ENCODE peak calls at places on chromosome 2, in five cellular contexts. K, V, E, Y and G are unnamed samples.

GRCh38 chr2:129443235-129443884 is 536.1 kb upstream of the RAB6C start:
- DNase-seq in K (no peak), V (no peak), E (no peak), Y (no peak), G (peak; percentile 5)

GRCh38 chr2:132668986-132669853 is 785 bp downstream of the LYPD1 start:
- DNase-seq in K (peak; percentile 22), V (no peak), E (no peak), Y (peak; percentile 54), G (peak; percentile 57)

GRCh38 chr2:128613876-128614275 is 295.2 kb upstream of the HS6ST1 start:
- DNase-seq in K (no peak), V (no peak), E (no peak), Y (no peak), G (no peak)

GRCh38 chr2:236580746-236581355 is 11.2 kb downstream of the ACKR3 start:
- DNase-seq in K (no peak), V (no peak), E (no peak), Y (no peak), G (no peak)

GRCh38 chr2:230751062-230751461 is 38.4 kb downstream of the CAB39 start:
- DNase-seq in K (peak; percentile 84), V (no peak), E (peak; percentile 88), Y (no peak), G (no peak)

GRCh38 chr2:8819194-8819593 is 18.2 kb downstream of the KIDINS220 start:
- DNase-seq in K (peak; percentile 38), V (no peak), E (peak; percentile 55), Y (no peak), G (no peak)

GRCh38 chr2:188725981-188726380 is 248.2 kb upstream of the COL3A1 start:
- DNase-seq in K (peak; percentile 36), V (no peak), E (peak; percentile 73), Y (no peak), G (peak; percentile 76)

GRCh38 chr2:128591841-128592822 is 273.5 kb upstream of the HS6ST1 start:
- DNase-seq in K (no peak), V (no peak), E (no peak), Y (peak; percentile 52), G (no peak)

GRCh38 chr2:37833420-37833819 is 91.7 kb upstream of the RMDN2 start:
- DNase-seq in K (no peak), V (no peak), E (no peak), Y (no peak), G (no peak)

GRCh38 chr2:98009887-98010760 is 14.4 kb upstream of the TMEM131 start:
- DNase-seq in K (no peak), V (no peak), E (no peak), Y (no peak), G (no peak)

GRCh38 chr2:24473613-24474012 is 17.4 kb upstream of the NCOA1 start:
- DNase-seq in K (no peak), V (no peak), E (no peak), Y (no peak), G (no peak)

GRCh38 chr2:113888641-113889470 is 1.0 kb upstream of the ACTR3 start:
- DNase-seq in K (no peak), V (no peak), E (no peak), Y (no peak), G (no peak)

DNA sequence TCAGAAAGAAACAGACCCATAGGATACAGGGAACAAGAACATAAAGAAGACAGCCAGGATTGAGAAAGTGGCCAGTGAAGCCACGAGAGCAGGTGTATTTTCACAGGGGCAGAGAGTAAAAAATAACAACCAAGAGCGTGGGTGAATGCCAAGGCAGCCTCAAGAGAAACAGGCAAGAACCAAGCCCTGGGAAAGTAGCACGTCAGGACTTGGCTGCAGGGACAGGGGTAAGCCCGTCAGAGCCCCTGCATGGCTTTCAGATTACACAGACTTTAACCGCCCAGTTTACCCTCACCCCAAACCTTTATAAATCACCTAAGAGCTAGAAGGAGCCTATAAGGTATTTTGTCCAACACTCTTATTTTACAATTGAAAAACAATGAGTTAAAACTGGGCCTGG is 43.7 kb downstream of the ARL4C start:
- DNase-seq in K (no peak), V (no peak), E (no peak), Y (no peak), G (no peak)
- H3K18ac ChIP-seq in K (peak overlapping the region; percentile 33), V (no peak overlapping the region), E (peak overlapping the region; percentile 34), Y (no peak overlapping the region), G (no peak overlapping the region)

GRCh38 chr2:45345331-45346305 is 265.4 kb downstream of the SRBD1 start:
- DNase-seq in K (no peak), V (no peak), E (no peak), Y (no peak), G (peak; percentile 65)
- H3K4me2 ChIP-seq in K (no peak overlapping the region), V (no peak overlapping the region), E (no peak overlapping the region), Y (no peak overlapping the region), G (no peak overlapping the region)

DNA sequence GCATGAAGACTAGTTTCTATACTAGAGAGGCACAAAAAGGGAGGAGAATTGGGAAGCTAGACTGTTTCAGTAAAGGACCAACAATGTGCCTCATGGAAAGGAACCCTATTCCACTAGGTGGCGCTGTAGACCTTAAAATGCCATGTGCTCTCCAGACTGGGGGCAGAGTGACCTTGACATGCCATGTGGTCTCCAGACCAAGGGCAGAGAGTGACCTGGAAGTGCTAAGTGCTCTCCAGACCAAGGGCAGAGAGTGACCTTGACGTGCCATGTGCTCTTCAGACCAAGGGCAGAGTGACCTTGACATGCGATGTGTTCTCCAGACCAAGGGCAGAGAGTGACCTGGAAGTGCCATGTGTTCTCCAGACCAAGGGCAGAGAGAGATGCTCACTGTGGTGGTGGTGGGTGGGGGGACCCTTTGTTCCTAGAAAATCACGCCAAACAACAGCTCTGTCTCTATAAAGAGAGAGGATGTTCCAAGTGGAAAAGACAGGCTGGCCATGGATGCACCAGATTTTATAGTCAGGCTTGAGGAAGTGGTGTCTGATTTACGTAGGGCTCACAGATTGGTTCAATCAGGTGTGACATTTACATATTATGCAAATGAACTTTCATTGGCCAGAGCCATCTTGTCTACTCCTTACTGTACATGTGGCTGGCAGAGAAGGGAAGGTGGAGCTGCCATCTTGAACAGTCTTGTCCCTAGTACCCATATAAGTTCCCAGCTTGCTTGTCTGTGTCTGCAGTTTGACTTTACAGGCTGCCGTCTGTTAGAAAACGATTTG is 344.0 kb upstream of the DDX18 start:
- DNase-seq in K (peak; percentile 44), V (peak; percentile 61), E (no peak), Y (peak; percentile 73), G (peak; percentile 86)
- H2BK15ac ChIP-seq in K (no peak overlapping the region), V (no peak overlapping the region), E (no peak overlapping the region), Y (no peak overlapping the region), G (no peak overlapping the region)

GRCh38 chr2:240460243-240460630 is 24.8 kb downstream of the GPC1 start:
- DNase-seq in K (no peak), V (no peak), E (no peak), Y (no peak), G (no peak)

GRCh38 chr2:240462073-240462703 is 26.7 kb downstream of the GPC1 start:
- DNase-seq in K (no peak), V (no peak), E (no peak), Y (peak; percentile 24), G (no peak)

GRCh38 chr2:240462704-240463273 is 27.3 kb downstream of the GPC1 start:
- DNase-seq in K (no peak), V (no peak), E (no peak), Y (no peak), G (no peak)

GRCh38 chr2:240460781-240461431 is 25.4 kb downstream of the GPC1 start:
- DNase-seq in K (no peak), V (no peak), E (no peak), Y (peak; percentile 22), G (no peak)

DNA sequence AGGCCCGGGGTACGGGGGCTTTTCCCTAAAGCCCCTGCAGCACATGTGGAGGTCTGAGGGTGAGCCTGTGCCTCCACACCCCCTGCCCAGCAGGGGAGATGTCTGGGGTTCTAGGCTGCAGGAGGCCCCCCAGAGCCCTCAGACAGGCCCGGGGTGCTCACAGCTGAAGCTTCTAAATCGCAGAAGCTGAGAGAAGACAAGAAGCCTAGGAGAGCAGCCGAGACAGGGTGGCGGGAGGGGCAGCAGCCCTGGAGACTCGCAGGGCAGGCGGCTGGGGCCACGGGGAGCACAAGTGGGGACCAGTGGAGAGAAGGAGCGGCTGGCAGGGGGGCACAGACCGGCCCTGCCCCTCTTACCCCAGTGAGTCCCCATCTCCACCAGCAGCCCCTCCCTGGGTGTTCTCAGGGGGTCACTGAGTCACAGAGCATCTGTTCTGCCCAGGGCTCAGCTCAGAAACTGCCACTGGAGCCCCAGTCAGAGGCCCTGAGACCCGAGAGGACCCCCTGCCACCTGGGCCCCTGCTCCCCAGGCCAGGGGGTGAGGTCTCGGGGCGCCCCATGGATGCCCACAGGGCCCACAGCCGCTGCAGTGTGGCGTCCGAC is 26.1 kb downstream of the GPC1 start:
- DNase-seq in K (no peak), V (no peak), E (no peak), Y (no peak), G (no peak)
- H3K18ac ChIP-seq in K (no peak overlapping the region), V (no peak overlapping the region), E (no peak overlapping the region), Y (no peak overlapping the region), G (no peak overlapping the region)

GRCh38 chr2:226211439-226211838 is 588.2 kb downstream of the IRS1 start:
- DNase-seq in K (no peak), V (no peak), E (peak; percentile 63), Y (no peak), G (no peak)
- H3K4me2 ChIP-seq in K (no peak overlapping the region), V (no peak overlapping the region), E (no peak overlapping the region), Y (no peak overlapping the region), G (no peak overlapping the region)

DNA sequence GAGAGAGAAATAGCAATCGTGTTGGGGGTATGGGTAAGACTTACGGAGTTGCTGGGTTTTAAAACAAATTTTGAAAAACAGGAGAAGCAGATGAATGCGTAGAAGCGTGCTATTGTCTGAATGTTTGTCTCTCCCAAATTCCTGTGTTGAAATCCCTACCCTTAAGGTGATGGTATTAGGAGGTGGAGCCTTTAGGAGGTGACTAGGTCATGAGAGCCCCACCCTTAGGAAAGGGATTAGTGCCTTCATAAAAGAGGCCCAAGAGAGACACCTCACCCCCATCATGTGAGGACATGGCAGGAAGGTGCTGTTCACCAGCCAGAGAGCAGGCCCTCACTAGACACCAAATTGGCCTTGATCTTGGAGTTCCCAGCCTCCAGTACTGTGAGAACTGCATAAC is 40.7 kb upstream of the FZD7 start:
- DNase-seq in K (no peak), V (no peak), E (no peak), Y (no peak), G (no peak)
- H2BK15ac ChIP-seq in K (no peak overlapping the region), V (no peak overlapping the region), E (no peak overlapping the region), Y (no peak overlapping the region), G (no peak overlapping the region)

DNA sequence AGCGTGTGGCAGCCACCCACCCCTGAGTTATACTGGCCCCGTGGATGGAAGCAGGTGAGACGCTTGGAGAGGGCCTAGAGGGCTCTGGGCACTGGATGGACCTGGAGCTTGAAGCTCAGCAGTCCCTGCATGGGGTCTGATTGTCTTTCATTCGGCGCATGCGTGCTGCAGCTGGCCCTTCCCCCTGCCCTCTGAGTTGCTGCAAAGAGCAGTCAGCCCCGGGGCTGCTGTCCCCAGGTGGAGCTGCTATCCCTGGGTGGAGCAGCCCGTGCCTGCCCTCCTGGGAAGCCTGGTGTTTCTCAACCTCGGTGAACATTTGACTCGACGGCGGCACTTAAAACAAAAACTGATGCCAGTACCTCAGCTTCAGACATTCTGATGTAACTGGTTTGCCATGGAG is 29.6 kb downstream of the IGFBP5 start:
- DNase-seq in K (no peak), V (peak; percentile 71), E (no peak), Y (peak; percentile 94), G (peak; percentile 96)
- H3K18ac ChIP-seq in K (no peak overlapping the region), V (peak overlapping the region; percentile 54), E (no peak overlapping the region), Y (no peak overlapping the region), G (no peak overlapping the region)

GRCh38 chr2:196183172-196183473 is 11.7 kb upstream of the STK17B start:
- DNase-seq in K (no peak), V (no peak), E (no peak), Y (no peak), G (no peak)
- H3K4me2 ChIP-seq in K (no peak overlapping the region), V (no peak overlapping the region), E (no peak overlapping the region), Y (no peak overlapping the region), G (no peak overlapping the region)